ENCODE peak calls at places on chromosomes 16 and 17, in six cellular contexts. U is effector CD4-positive, alpha-beta T cell; A is activated effector memory CD4-positive, alpha-beta T cell treated with anti-CD3 and anti-CD28 coated beads, Interleukin-2, amount 50 U/mL, for 16 hours; T is NCI-H1436; S is T follicular helper cell; O is NCI-H510A treated with DMSO at 0.1 percent for 48 hours. P is an unnamed sample.

GRCh38 chr17:31722251-31723056 is 136.6 kb downstream of the COPRS start:
- DNase-seq in U (no peak), A (no peak), T (no peak), S (no peak), O (no peak), P (no peak)

GRCh38 chr17:60065136-60065535 is 13.6 kb downstream of the HEATR6 start:
- DNase-seq in U (no peak), A (no peak), T (no peak), S (no peak), O (no peak), P (no peak)

GRCh38 chr17:66930933-66931332 is 33.6 kb upstream of the CACNG4 start:
- DNase-seq in U (no peak), A (no peak), T (no peak), S (no peak), O (no peak), P (no peak)

GRCh38 chr16:58478427-58478826 is 21.5 kb upstream of the NDRG4 start:
- DNase-seq in U (no peak), A (no peak), T (no peak), S (no peak), O (no peak), P (no peak)

GRCh38 chr16:85451646-85452363 is 161.3 kb upstream of the GSE1 start:
- DNase-seq in U (no peak), A (no peak), T (peak), S (no peak), O (peak), P (no peak)

GRCh38 chr16:20410153-20410723 is 904 bp downstream of the ACSM5 start:
- DNase-seq in U (no peak), A (no peak), T (no peak), S (no peak), O (no peak), P (no peak)

GRCh38 chr17:81844887-81845286 is 10.0 kb upstream of the PPP1R27 start:
- DNase-seq in U (no peak), A (no peak), T (no peak), S (no peak), O (no peak), P (no peak)

GRCh38 chr17:11251561-11252107 is 10.6 kb downstream of the SHISA6 start:
- DNase-seq in U (no peak), A (no peak), T (no peak), S (no peak), O (no peak), P (no peak)

GRCh38 chr16:19292186-19292585 is 6.7 kb downstream of the CLEC19A start:
- DNase-seq in U (no peak), A (no peak), T (no peak), S (no peak), O (no peak), P (no peak)

GRCh38 chr17:32648450-32648849 is 161.7 kb downstream of the CDK5R1 start:
- DNase-seq in U (no peak), A (no peak), T (no peak), S (no peak), O (no peak), P (no peak)

GRCh38 chr16:12869681-12870427 is 31.5 kb upstream of the SHISA9 start:
- DNase-seq in U (no peak), A (no peak), T (no peak), S (no peak), O (no peak), P (no peak)

GRCh38 chr17:9370464-9370863 is 205.2 kb downstream of the STX8 start:
- DNase-seq in U (no peak), A (no peak), T (peak), S (no peak), O (peak), P (no peak)

GRCh38 chr17:6387442-6387841 is 47.5 kb downstream of the AIPL1 start:
- DNase-seq in U (no peak), A (no peak), T (no peak), S (no peak), O (no peak), P (no peak)